ENCODE peak calls at places on chromosomes 7 and 10, in six cellular contexts. K is nephron progenitor cell, H is IMR-90, O is psoas muscle, E is astrocyte of the spinal cord, V is HFFc6. B is an unnamed sample.
A peak's percentile ranks its signal among the peaks of the same experiment; 100 is the strongest.

GRCh38 chr10:92387289-92387940 is 96.4 kb downstream of the MARCHF5 start:
- DNase-seq in K (peak; percentile 90), H (peak; percentile 75), O (peak; percentile 30), E (peak; percentile 58), V (peak; percentile 18), B (no peak)

GRCh38 chr7:25303380-25304321 is 75.4 kb upstream of the NPVF start:
- DNase-seq in K (no peak), H (no peak), O (no peak), E (peak; percentile 5), V (no peak), B (no peak)

GRCh38 chr10:30285970-30286369 is 63.1 kb downstream of the MTPAP start:
- DNase-seq in K (no peak), H (no peak), O (no peak), E (no peak), V (no peak), B (no peak)

GRCh38 chr7:94559972-94560371 is 50.4 kb downstream of the CASD1 start:
- DNase-seq in K (no peak), H (no peak), O (no peak), E (no peak), V (no peak), B (no peak)

GRCh38 chr7:101747758-101748345 is 69.6 kb upstream of the CUX1 start:
- DNase-seq in K (peak; percentile 69), H (no peak), O (no peak), E (no peak), V (no peak), B (no peak)

GRCh38 chr10:124500767-124501166 is 39.1 kb downstream of the LHPP start:
- DNase-seq in K (no peak), H (no peak), O (no peak), E (no peak), V (no peak), B (no peak)

GRCh38 chr10:103859161-103860141 is 4.1 kb upstream of the SH3PXD2A start:
- DNase-seq in K (peak; percentile 69), H (peak; percentile 74), O (no peak), E (peak; percentile 81), V (peak; percentile 63), B (no peak)

GRCh38 chr7:43199333-43199732 is 86.9 kb downstream of the HECW1 start:
- DNase-seq in K (no peak), H (peak; percentile 54), O (no peak), E (peak; percentile 55), V (peak; percentile 36), B (no peak)

GRCh38 chr7:132518102-132518838 is 58.0 kb downstream of the PLXNA4 start:
- DNase-seq in K (peak; percentile 20), H (no peak), O (no peak), E (no peak), V (no peak), B (no peak)

DNA sequence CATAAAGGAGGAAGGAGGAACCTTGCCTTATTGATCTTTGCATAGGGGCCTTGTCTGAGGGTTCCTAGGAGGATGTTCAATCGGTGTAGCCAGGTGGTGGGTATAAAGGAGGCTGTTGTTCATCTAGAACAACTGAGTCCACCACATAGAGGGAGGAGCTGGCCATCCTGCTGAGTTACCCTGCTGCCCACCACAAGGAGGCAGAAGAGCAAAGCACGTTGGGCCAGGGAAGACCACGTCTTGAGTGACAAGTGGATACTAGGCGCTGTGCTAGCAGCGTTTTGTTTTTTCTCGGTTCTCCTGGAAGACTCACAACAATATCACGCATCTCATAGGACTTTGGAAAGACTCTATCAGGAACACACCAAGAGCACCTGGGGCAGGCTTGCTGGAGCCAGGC is 20.0 kb downstream of the FOXI2 start:
- DNase-seq in K (no peak), H (no peak), O (no peak), E (no peak), V (no peak), B (no peak)
- TF ChIP-seq CTCF in K (no peak), H (no peak), O (no peak), E (no peak), V (no peak), B (no peak)

DNA sequence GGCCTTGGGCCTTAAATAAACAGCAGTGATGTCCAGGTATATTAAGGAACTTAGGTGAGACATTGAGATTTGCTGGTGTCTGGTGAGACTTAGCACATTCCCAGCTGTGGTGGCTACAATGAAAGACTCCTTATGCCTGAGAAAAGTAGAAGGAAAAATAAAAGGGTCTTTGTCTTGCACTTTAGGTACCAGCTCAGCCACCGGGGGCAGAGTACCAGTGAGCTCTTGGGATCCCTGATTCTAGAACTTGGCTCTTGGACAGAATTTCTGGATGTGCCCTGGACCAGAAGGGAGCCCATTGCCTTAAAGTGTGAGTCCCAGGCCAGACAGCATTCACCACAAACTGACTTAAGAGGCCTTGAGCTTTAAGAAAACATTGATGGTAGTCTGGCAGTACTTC is 1038.7 kb downstream of the SORCS3 start:
- DNase-seq in K (no peak), H (no peak), O (no peak), E (no peak), V (no peak), B (no peak)
- TF ChIP-seq CTCF in K (no peak), H (no peak), O (no peak), E (no peak), V (no peak), B (no peak)

GRCh38 chr7:50658696-50659095 is 93.5 kb upstream of the DDC start:
- DNase-seq in K (no peak), H (no peak), O (no peak), E (no peak), V (no peak), B (no peak)

GRCh38 chr7:50656141-50656895 is 91.1 kb upstream of the DDC start:
- DNase-seq in K (no peak), H (no peak), O (peak; percentile 79), E (no peak), V (no peak), B (no peak)

GRCh38 chr7:50655490-50655889 is 90.3 kb upstream of the DDC start:
- DNase-seq in K (no peak), H (no peak), O (no peak), E (no peak), V (no peak), B (no peak)

GRCh38 chr7:50657912-50658311 is 92.7 kb upstream of the DDC start:
- DNase-seq in K (no peak), H (no peak), O (no peak), E (no peak), V (no peak), B (no peak)

GRCh38 chr7:50657341-50657873 is 92.2 kb upstream of the DDC start:
- DNase-seq in K (no peak), H (peak; percentile 12), O (peak; percentile 87), E (peak; percentile 57), V (peak; percentile 55), B (peak; percentile 50)
- TF ChIP-seq CTCF in K (no peak), H (no peak), O (peak; percentile 22), E (no peak), V (peak; percentile 57), B (peak; percentile 19)

DNA sequence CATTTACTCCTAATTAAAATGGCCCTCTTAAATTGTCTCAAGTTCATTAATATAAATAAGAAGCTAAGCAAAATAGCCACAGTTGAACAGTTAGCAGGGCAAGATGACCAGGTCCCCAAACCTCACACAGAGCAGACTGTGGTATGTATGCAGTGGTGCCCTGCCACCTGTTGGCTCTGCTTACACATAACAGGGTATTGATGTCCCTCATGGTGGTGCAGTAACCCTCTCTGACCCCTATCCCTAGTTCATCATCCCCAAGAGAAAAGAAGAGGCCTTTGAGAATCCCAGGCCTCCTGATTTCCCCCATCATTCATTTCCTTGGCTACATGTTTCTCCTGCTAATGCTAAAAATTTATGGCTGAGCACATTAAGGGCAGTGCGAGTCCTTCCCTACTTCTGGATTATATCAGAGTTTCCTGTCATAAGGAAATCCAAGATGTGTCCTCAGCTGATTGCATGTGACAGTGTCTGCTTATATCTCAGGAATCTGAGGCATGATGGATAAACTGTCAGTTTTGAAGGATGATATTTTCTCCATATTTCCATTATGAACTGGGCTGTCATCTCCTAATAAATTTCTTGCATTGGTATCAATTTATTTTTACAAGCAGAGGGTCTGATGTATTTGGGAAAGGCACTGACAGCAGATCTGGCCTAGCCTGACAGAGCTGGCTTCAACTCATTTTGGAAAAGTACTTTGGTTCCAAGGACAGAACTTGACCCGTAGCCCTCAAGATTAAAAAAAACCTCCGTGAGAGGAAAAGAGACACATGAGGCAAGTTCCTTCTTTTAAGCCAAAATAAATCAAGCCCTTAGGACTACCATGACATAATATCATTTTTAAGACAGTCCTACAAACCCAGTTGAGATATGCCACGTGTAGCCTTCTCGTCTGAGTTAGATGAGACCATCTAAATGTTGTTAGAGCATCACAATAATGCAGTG is 880.6 kb downstream of the LRMDA start:
- DNase-seq in K (peak; percentile 42), H (no peak), O (no peak), E (no peak), V (peak; percentile 25), B (no peak)
- TF ChIP-seq CTCF in K (peak; percentile 59), H (peak; percentile 33), O (peak; percentile 40), E (peak; percentile 38), V (peak; percentile 72), B (peak; percentile 53)

GRCh38 chr10:121598261-121599249 is at the start of gene FGFR2:
- DNase-seq in K (peak; percentile 96), H (no peak), O (peak; percentile 78), E (peak; percentile 62), V (no peak), B (no peak)
- TF ChIP-seq CTCF in K (no peak), H (no peak), O (no peak), E (no peak), V (no peak), B (no peak)

B was measured in BJ.